ENCODE peak calls at places on chromosome 14, in nine cellular contexts. A is uterus; R is OCI-LY7; N is CD4-positive, CD25-positive, alpha-beta regulatory T cell; Z is lower lobe of right lung; W is mammary epithelial cell; H is putamen; V is Peyer's patch; C is neural crest cell. J is an unnamed sample.

GRCh38 chr14:88765130-88765529 is 27.6 kb downstream of the EML5 start:
- DNase-seq in A (no peak), R (no peak), V (no peak), H (no peak), N (no peak), Z (no peak), W (peak), C (no peak), J (no peak)

GRCh38 chr14:97517566-97518234 is 720.5 kb downstream of the VRK1 start:
- DNase-seq in N (no peak), Z (no peak), A (no peak), W (no peak), C (no peak), H (no peak), R (no peak), V (no peak), J (no peak)

GRCh38 chr14:83164016-83164415 is 1630.4 kb upstream of the SEL1L start:
- DNase-seq in W (peak), A (no peak), R (no peak), C (no peak), H (no peak), N (no peak), V (no peak), Z (no peak), J (no peak)

GRCh38 chr14:90397401-90398314 is 829 bp downstream of the CALM1 start:
- DNase-seq in R (peak), C (peak), A (peak), N (peak), W (peak), V (peak), Z (peak), H (peak), J (peak)

GRCh38 chr14:75461755-75462349 is 34.0 kb downstream of the JDP2 start:
- DNase-seq in Z (no peak), N (no peak), V (no peak), R (no peak), H (no peak), C (no peak), W (no peak), A (no peak), J (no peak)

GRCh38 chr14:21066882-21067502 is 3.1 kb upstream of the ARHGEF40 start:
- DNase-seq in Z (no peak), R (peak), V (no peak), C (no peak), H (no peak), N (peak), A (no peak), W (peak), J (no peak)

GRCh38 chr14:41609704-41610183 is 3.1 kb downstream of the LRFN5 start:
- DNase-seq in A (peak), N (no peak), R (no peak), C (peak), H (peak), W (no peak), V (no peak), Z (no peak), J (no peak)

GRCh38 chr14:62283837-62284236 is 521.6 kb downstream of the SNAPC1 start:
- DNase-seq in R (no peak), H (no peak), W (no peak), A (no peak), V (no peak), N (no peak), C (no peak), Z (no peak), J (no peak)

GRCh38 chr14:69259531-69260245 is at the start of gene GALNT16:
- DNase-seq in Z (no peak), W (no peak), V (no peak), R (no peak), H (no peak), C (peak), A (peak), N (no peak), J (no peak)

GRCh38 chr14:59455411-59455810 is 9.8 kb downstream of the GPR135 start:
- DNase-seq in A (no peak), V (no peak), R (no peak), Z (no peak), C (no peak), H (no peak), W (no peak), N (no peak), J (no peak)